ENCODE peak calls at places on chromosomes 6 and 20, in ten cellular contexts. J, Q, B, M, G, C, P, H, W and V are unnamed samples.

GRCh38 chr6:41462980-41463930 is 82.9 kb upstream of the FOXP4 start:
- DNase-seq in J (peak), Q (peak), B (peak), M (peak), G (no peak), C (peak), P (peak), H (peak), W (peak), V (no peak)

GRCh38 chr6:125858427-125859320 is 67.9 kb downstream of the NCOA7 start:
- DNase-seq in J (peak), Q (peak), B (peak), M (peak), G (peak), C (peak), P (no peak), H (peak), W (peak), V (no peak)

GRCh38 chr6:112879920-112880413 is 532.8 kb downstream of the RFPL4B start:
- DNase-seq in J (peak), Q (peak), B (no peak), M (peak), G (no peak), C (no peak), P (no peak), H (no peak), W (no peak), V (no peak)

GRCh38 chr6:34352305-34352937 is 40.0 kb downstream of the NUDT3 start:
- DNase-seq in J (peak), Q (no peak), B (peak), M (peak), G (no peak), C (no peak), P (no peak), H (no peak), W (no peak), V (no peak)

GRCh38 chr6:157877573-157878011 is 54.5 kb downstream of the SNX9 start:
- DNase-seq in J (no peak), Q (no peak), B (no peak), M (no peak), G (no peak), C (no peak), P (no peak), H (no peak), W (no peak), V (no peak)

GRCh38 chr6:7085911-7086310 is 21.9 kb upstream of the RREB1 start:
- DNase-seq in J (no peak), Q (no peak), B (no peak), M (no peak), G (peak), C (no peak), P (no peak), H (no peak), W (no peak), V (no peak)

GRCh38 chr20:19945732-19946670 is 71.2 kb upstream of the NAA20 start:
- DNase-seq in J (no peak), Q (peak), B (no peak), M (no peak), G (no peak), C (no peak), P (no peak), H (no peak), W (no peak), V (no peak)

GRCh38 chr6:148335582-148335981 is 7.1 kb upstream of the SASH1 start:
- DNase-seq in J (peak), Q (no peak), B (no peak), M (peak), G (no peak), C (peak), P (no peak), H (peak), W (no peak), V (no peak)

GRCh38 chr20:16476032-16476431 is 97.2 kb downstream of the KIF16B start:
- DNase-seq in J (peak), Q (no peak), B (peak), M (no peak), G (peak), C (peak), P (no peak), H (peak), W (no peak), V (no peak)

GRCh38 chr6:163630096-163630495 is 215.6 kb downstream of the QKI start:
- DNase-seq in J (no peak), Q (no peak), B (no peak), M (no peak), G (no peak), C (no peak), P (no peak), H (no peak), W (no peak), V (no peak)

GRCh38 chr6:22152871-22153270 is 144.0 kb downstream of the PRL start:
- DNase-seq in J (no peak), Q (no peak), B (no peak), M (no peak), G (no peak), C (no peak), P (no peak), H (no peak), W (no peak), V (no peak)

GRCh38 chr20:58496429-58496769 is 18.8 kb downstream of the APCDD1L start:
- DNase-seq in J (no peak), Q (no peak), B (no peak), M (no peak), G (no peak), C (no peak), P (no peak), H (no peak), W (no peak), V (no peak)

GRCh38 chr20:5870462-5871021 is 79.8 kb downstream of the TRMT6 start:
- DNase-seq in J (no peak), Q (no peak), B (peak), M (no peak), G (no peak), C (no peak), P (no peak), H (no peak), W (no peak), V (no peak)

GRCh38 chr6:17001188-17001587 is 100.7 kb upstream of the STMND1 start:
- DNase-seq in J (no peak), Q (no peak), B (peak), M (no peak), G (peak), C (no peak), P (no peak), H (no peak), W (no peak), V (no peak)

GRCh38 chr6:41228616-41229015 is 467 bp downstream of the TREML4 start:
- DNase-seq in J (no peak), Q (no peak), B (no peak), M (no peak), G (peak), C (no peak), P (no peak), H (no peak), W (no peak), V (no peak)

GRCh38 chr20:15742627-15743026 is 830.6 kb downstream of the KIF16B start:
- DNase-seq in J (no peak), Q (no peak), B (no peak), M (no peak), G (no peak), C (no peak), P (no peak), H (no peak), W (no peak), V (no peak)

GRCh38 chr6:155414049-155414448 is 41.6 kb downstream of the NOX3 start:
- DNase-seq in J (no peak), Q (no peak), B (no peak), M (no peak), G (no peak), C (no peak), P (no peak), H (no peak), W (no peak), V (no peak)

GRCh38 chr20:45589725-45590124 is 10.6 kb upstream of the WFDC8 start:
- DNase-seq in J (no peak), Q (no peak), B (no peak), M (no peak), G (no peak), C (no peak), P (no peak), H (no peak), W (no peak), V (no peak)

GRCh38 chr6:138509371-138509770 is 10.1 kb upstream of the NHSL1 start:
- DNase-seq in J (peak), Q (peak), B (peak), M (no peak), G (peak), C (peak), P (no peak), H (peak), W (peak), V (no peak)

GRCh38 chr6:119881416-119881815 is 531.9 kb upstream of the MAN1A1 start:
- DNase-seq in J (no peak), Q (no peak), B (peak), M (peak), G (no peak), C (peak), P (no peak), H (no peak), W (no peak), V (no peak)

GRCh38 chr20:3080939-3081388 is 3.6 kb downstream of the AVP start:
- DNase-seq in J (peak), Q (no peak), B (peak), M (no peak), G (no peak), C (no peak), P (peak), H (no peak), W (no peak), V (no peak)

GRCh38 chr20:60331688-60332300 is 373.6 kb downstream of the CDH26 start:
- DNase-seq in J (no peak), Q (no peak), B (no peak), M (no peak), G (no peak), C (no peak), P (no peak), H (no peak), W (no peak), V (no peak)

GRCh38 chr6:56757585-56757984 is 114.9 kb upstream of the DST start:
- DNase-seq in J (no peak), Q (peak), B (peak), M (no peak), G (peak), C (no peak), P (no peak), H (no peak), W (no peak), V (no peak)

GRCh38 chr20:22496817-22497216 is 87.6 kb downstream of the FOXA2 start:
- DNase-seq in J (no peak), Q (no peak), B (no peak), M (no peak), G (no peak), C (no peak), P (no peak), H (no peak), W (no peak), V (no peak)

GRCh38 chr20:21099653-21100589 is 6.2 kb downstream of the LINC00237 start:
- DNase-seq in J (no peak), Q (peak), B (peak), M (no peak), G (peak), C (no peak), P (no peak), H (no peak), W (peak), V (peak)

GRCh38 chr6:144286503-144287393 is 1.6 kb downstream of the UTRN start:
- DNase-seq in J (peak), Q (peak), B (peak), M (peak), G (peak), C (peak), P (no peak), H (peak), W (peak), V (no peak)

GRCh38 chr6:122736166-122736565 is 43.4 kb upstream of the FABP7 start:
- DNase-seq in J (no peak), Q (no peak), B (peak), M (no peak), G (peak), C (no peak), P (no peak), H (no peak), W (no peak), V (no peak)

GRCh38 chr6:26195924-26196845 is 109.0 kb downstream of the HFE start:
- DNase-seq in J (no peak), Q (no peak), B (peak), M (no peak), G (peak), C (no peak), P (no peak), H (no peak), W (no peak), V (peak)

GRCh38 chr6:136823128-136823660 is 802 bp downstream of the PEX7 start:
- DNase-seq in J (no peak), Q (no peak), B (no peak), M (peak), G (peak), C (no peak), P (no peak), H (no peak), W (no peak), V (no peak)

GRCh38 chr6:135096403-135097130 is 41.9 kb upstream of the HBS1L start:
- DNase-seq in J (no peak), Q (no peak), B (no peak), M (no peak), G (no peak), C (no peak), P (no peak), H (no peak), W (no peak), V (no peak)

GRCh38 chr6:105608711-105609374 is 206.0 kb upstream of the PREP start:
- DNase-seq in J (peak), Q (no peak), B (peak), M (peak), G (no peak), C (peak), P (no peak), H (peak), W (no peak), V (no peak)

GRCh38 chr6:6516643-6517042 is 71.9 kb upstream of the LY86 start:
- DNase-seq in J (no peak), Q (no peak), B (no peak), M (no peak), G (no peak), C (no peak), P (no peak), H (no peak), W (no peak), V (no peak)

GRCh38 chr6:80523531-80523970 is 417.1 kb downstream of the BCKDHB start:
- DNase-seq in J (no peak), Q (no peak), B (peak), M (no peak), G (peak), C (no peak), P (no peak), H (no peak), W (peak), V (no peak)

GRCh38 chr6:26183581-26184408 is 96.6 kb downstream of the HFE start:
- DNase-seq in J (peak), Q (peak), B (peak), M (peak), G (peak), C (peak), P (no peak), H (no peak), W (peak), V (peak)

GRCh38 chr6:151493495-151494234 is at the start of gene CCDC170:
- DNase-seq in J (no peak), Q (peak), B (peak), M (peak), G (peak), C (peak), P (no peak), H (peak), W (peak), V (no peak)

GRCh38 chr6:106197441-106197840 is 111.3 kb downstream of the PRDM1 start:
- DNase-seq in J (no peak), Q (no peak), B (no peak), M (no peak), G (peak), C (no peak), P (no peak), H (no peak), W (no peak), V (peak)

GRCh38 chr6:108395297-108395696 is 100.4 kb downstream of the AFG1L start:
- DNase-seq in J (no peak), Q (no peak), B (no peak), M (no peak), G (no peak), C (no peak), P (no peak), H (no peak), W (no peak), V (no peak)

GRCh38 chr6:76771076-76771634 is 692.1 kb downstream of the HTR1B start:
- DNase-seq in J (no peak), Q (no peak), B (no peak), M (no peak), G (no peak), C (no peak), P (no peak), H (no peak), W (no peak), V (no peak)

GRCh38 chr6:161272600-161273355 is 1.1 kb downstream of the AGPAT4 start:
- DNase-seq in J (no peak), Q (peak), B (peak), M (peak), G (no peak), C (peak), P (no peak), H (no peak), W (peak), V (no peak)

GRCh38 chr6:63571382-63571882 is 848 bp upstream of the LOC128125822 start:
- DNase-seq in J (no peak), Q (no peak), B (peak), M (no peak), G (no peak), C (no peak), P (no peak), H (no peak), W (no peak), V (no peak)
- TF ChIP-seq CTCF in J (no peak), Q (no peak), B (no peak), M (no peak), G (no peak), C (peak), P (no peak), H (peak), W (no peak), V (no peak)

DNA sequence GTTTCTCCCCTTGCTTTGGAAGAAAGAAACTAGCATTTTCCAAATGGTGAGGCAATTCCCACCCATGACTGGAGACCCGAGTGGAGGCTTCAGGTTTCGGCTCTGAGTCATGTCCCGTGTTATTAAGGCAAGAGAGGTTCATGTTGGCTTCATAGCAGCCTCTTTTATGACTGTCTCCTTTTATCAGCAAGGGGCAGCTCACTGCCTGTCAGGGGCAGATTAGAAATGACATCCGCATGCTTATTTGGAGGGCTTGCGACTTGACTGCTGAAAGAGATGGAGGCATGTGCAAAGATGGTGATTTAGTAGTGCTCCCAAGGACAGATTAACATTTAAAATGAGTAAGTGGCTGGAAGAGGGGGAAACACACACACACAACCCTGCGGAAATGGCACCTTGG is 52.2 kb upstream of the VSTM2L start:
- DNase-seq in J (no peak), Q (no peak), B (peak), M (no peak), G (no peak), C (peak), P (no peak), H (no peak), W (no peak), V (no peak)
- TF ChIP-seq CTCF in J (no peak), Q (no peak), B (no peak), M (no peak), G (no peak), C (no peak), P (no peak), H (no peak), W (no peak), V (no peak)

GRCh38 chr6:168815229-168815628 is 374.2 kb downstream of the SMOC2 start:
- DNase-seq in J (no peak), Q (peak), B (no peak), M (no peak), G (peak), C (no peak), P (no peak), H (no peak), W (no peak), V (no peak)
- TF ChIP-seq CTCF in J (peak), Q (peak), B (no peak), M (no peak), G (peak), C (no peak), P (no peak), H (no peak), W (peak), V (peak)

GRCh38 chr20:49519212-49519712 is 36.8 kb upstream of the KCNB1 start:
- DNase-seq in J (peak), Q (no peak), B (no peak), M (no peak), G (no peak), C (no peak), P (no peak), H (no peak), W (no peak), V (no peak)

GRCh38 chr20:49518576-49518975 is 36.1 kb upstream of the KCNB1 start:
- DNase-seq in J (peak), Q (no peak), B (no peak), M (no peak), G (no peak), C (no peak), P (no peak), H (no peak), W (no peak), V (no peak)

GRCh38 chr20:49517509-49518100 is 35.1 kb upstream of the KCNB1 start:
- DNase-seq in J (peak), Q (no peak), B (no peak), M (peak), G (no peak), C (no peak), P (no peak), H (no peak), W (no peak), V (no peak)

GRCh38 chr20:49521356-49521755 is 38.9 kb upstream of the KCNB1 start:
- DNase-seq in J (peak), Q (no peak), B (no peak), M (no peak), G (no peak), C (no peak), P (no peak), H (no peak), W (no peak), V (no peak)

DNA sequence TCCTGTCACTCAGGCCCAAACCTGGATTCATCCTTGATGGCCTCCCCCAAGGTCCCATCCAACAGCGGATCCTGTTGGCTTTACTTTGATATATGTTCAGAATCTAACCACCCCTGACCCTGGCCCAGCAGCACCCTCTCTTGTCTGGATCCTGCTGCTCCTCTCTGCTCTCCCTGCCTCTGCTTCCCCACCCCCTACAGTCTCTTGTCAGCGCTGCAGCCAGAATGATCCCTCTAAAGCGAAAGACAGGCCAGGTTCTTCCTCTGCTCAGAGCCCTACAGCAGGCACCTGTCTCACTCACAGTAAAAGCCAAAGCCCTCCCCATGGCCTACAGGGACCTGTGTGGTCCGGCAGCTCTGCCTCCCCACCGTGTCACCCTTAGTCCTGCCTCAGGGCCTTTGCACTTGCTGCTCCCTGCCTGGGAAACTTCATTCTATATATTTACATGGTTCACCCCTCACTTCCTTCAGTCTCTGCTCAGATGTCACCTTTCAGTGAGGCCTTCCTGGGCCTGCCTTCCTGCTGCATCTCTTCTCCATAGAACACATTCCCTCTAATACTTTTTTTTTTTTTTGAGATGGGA is 37.4 kb upstream of the KCNB1 start:
- DNase-seq in J (peak), Q (no peak), B (no peak), M (no peak), G (no peak), C (no peak), P (no peak), H (no peak), W (no peak), V (no peak)
- TF ChIP-seq CTCF in J (no peak), Q (no peak), B (no peak), M (no peak), G (no peak), C (no peak), P (no peak), H (no peak), W (no peak), V (no peak)

DNA sequence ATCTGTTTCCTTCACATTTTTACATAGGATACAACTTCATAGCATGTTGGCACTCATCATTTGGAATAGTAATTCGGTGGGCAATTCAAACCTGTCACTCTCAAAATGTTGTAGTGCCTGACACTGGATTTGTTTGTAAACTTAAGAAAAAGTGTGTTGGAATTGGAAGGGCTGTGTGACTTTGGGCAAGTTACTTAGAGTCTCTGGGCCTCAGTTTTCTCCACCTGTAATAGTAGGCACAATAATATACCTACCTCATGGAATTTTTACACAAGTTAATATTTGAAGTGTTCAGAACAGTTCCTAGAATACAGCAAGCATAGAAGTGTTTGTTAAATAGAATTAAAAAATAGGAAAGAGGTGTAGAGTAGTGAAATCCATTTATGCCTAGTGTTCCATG is 15.0 kb upstream of the BCAS1 start:
- DNase-seq in J (no peak), Q (no peak), B (no peak), M (no peak), G (no peak), C (no peak), P (no peak), H (no peak), W (no peak), V (no peak)
- TF ChIP-seq CTCF in J (no peak), Q (no peak), B (no peak), M (no peak), G (no peak), C (no peak), P (no peak), H (no peak), W (no peak), V (no peak)